ENCODE peak calls at places on chromosomes 3 and 15, in seven cellular contexts. V, S, M, R, U, C and X are unnamed samples.

GRCh38 chr15:48800811-48801460 is 9.9 kb downstream of the CEP152 start:
- DNase-seq in R (no peak), V (no peak), S (no peak), C (no peak), U (peak), M (no peak), X (peak)

GRCh38 chr3:43893721-43894120 is 203.0 kb downstream of the ABHD5 start:
- DNase-seq in M (no peak), V (no peak), U (no peak), R (no peak), C (no peak), S (no peak), X (no peak)

GRCh38 chr3:129106866-129107565 is 14.6 kb downstream of the RAB43 start:
- DNase-seq in M (no peak), V (no peak), C (no peak), R (no peak), S (no peak), U (no peak), X (no peak)

GRCh38 chr3:13021141-13021933 is 51.9 kb downstream of the IQSEC1 start:
- DNase-seq in R (peak), S (peak), C (no peak), U (no peak), V (no peak), M (no peak), X (no peak)

GRCh38 chr15:74175271-74176191 is 2.0 kb downstream of the ISLR start:
- DNase-seq in S (no peak), R (no peak), V (no peak), C (no peak), U (no peak), M (no peak), X (no peak)

GRCh38 chr3:174821477-174821876 is 37.7 kb upstream of the NAALADL2 start:
- DNase-seq in U (no peak), M (no peak), V (no peak), C (no peak), S (no peak), R (no peak), X (no peak)

GRCh38 chr3:185318136-185318535 is 44.8 kb upstream of the MAP3K13 start:
- DNase-seq in V (no peak), U (no peak), C (no peak), R (peak), M (no peak), S (no peak), X (no peak)

GRCh38 chr3:178304758-178305157 is 231.5 kb upstream of the KCNMB2 start:
- DNase-seq in C (no peak), M (peak), U (no peak), R (no peak), S (no peak), V (no peak), X (no peak)

GRCh38 chr3:197793246-197793645 is 2.2 kb downstream of the LRCH3 start:
- DNase-seq in M (peak), S (no peak), C (no peak), V (no peak), R (no peak), U (no peak), X (peak)

GRCh38 chr15:68849477-68849876 is 28.8 kb upstream of the ANP32A start:
- DNase-seq in R (no peak), S (no peak), V (no peak), C (no peak), M (no peak), U (no peak), X (no peak)

GRCh38 chr15:59002418-59002859 is 15.0 kb downstream of the RNF111 start:
- DNase-seq in M (no peak), R (no peak), V (no peak), C (no peak), S (no peak), U (no peak), X (peak)

GRCh38 chr15:73631915-73632669 is 1.1 kb downstream of the NPTN start:
- DNase-seq in R (no peak), V (no peak), C (peak), M (peak), S (no peak), U (peak), X (peak)

GRCh38 chr3:113552851-113553250 is 20.5 kb downstream of the SIDT1 start:
- DNase-seq in R (no peak), S (no peak), C (no peak), U (no peak), M (no peak), V (no peak), X (peak)

GRCh38 chr3:78390221-78390620 is 1350.3 kb downstream of the ROBO2 start:
- DNase-seq in S (no peak), V (no peak), R (no peak), C (no peak), U (no peak), M (no peak), X (no peak)

GRCh38 chr3:53109822-53110771 is 20.1 kb downstream of the RFT1 start:
- DNase-seq in R (no peak), V (no peak), M (no peak), U (peak), C (peak), S (peak), X (peak)

GRCh38 chr3:168250415-168250861 is 154.7 kb upstream of the GOLIM4 start:
- DNase-seq in U (no peak), C (peak), S (no peak), M (peak), V (no peak), R (no peak), X (peak)

GRCh38 chr15:75355369-75355768 is 8.5 kb downstream of the NEIL1 start:
- DNase-seq in S (no peak), C (no peak), M (no peak), V (no peak), U (no peak), R (no peak), X (no peak)

GRCh38 chr3:102715030-102715697 is 280.3 kb downstream of the ZPLD1 start:
- DNase-seq in C (no peak), S (no peak), R (no peak), M (no peak), V (no peak), U (no peak), X (no peak)

GRCh38 chr3:8702560-8702959 is 31.0 kb upstream of the CAV3 start:
- DNase-seq in S (no peak), R (no peak), V (no peak), C (peak), M (no peak), U (peak), X (peak)

GRCh38 chr15:68334661-68335124 is 57.1 kb downstream of the FEM1B start:
- DNase-seq in R (no peak), U (no peak), S (no peak), C (no peak), M (peak), V (no peak), X (peak)

GRCh38 chr3:111072016-111072891 is 638 bp downstream of the NECTIN3 start:
- DNase-seq in C (peak), V (no peak), S (peak), R (no peak), U (no peak), M (no peak), X (no peak)

GRCh38 chr3:176796371-176796770 is 400.9 kb downstream of the TBL1XR1 start:
- DNase-seq in V (no peak), R (no peak), S (no peak), M (no peak), U (no peak), C (no peak), X (no peak)

GRCh38 chr3:29494305-29495036 is 213.6 kb downstream of the RBMS3 start:
- DNase-seq in V (no peak), R (no peak), C (no peak), M (no peak), S (no peak), U (no peak), X (no peak)

GRCh38 chr3:169666501-169667379 is 3.2 kb upstream of the MECOM start:
- DNase-seq in U (no peak), R (no peak), M (no peak), C (peak), V (no peak), S (no peak), X (no peak)

GRCh38 chr15:97728791-97729190 is 231.7 kb upstream of the ARRDC4 start:
- DNase-seq in V (no peak), M (no peak), S (peak), C (peak), U (no peak), R (no peak), X (no peak)

GRCh38 chr3:15102256-15102655 is 3.3 kb upstream of the RBSN start:
- DNase-seq in C (no peak), U (no peak), V (no peak), S (peak), R (no peak), M (no peak), X (no peak)

GRCh38 chr15:96254168-96254567 is 76.3 kb upstream of the NR2F2 start:
- DNase-seq in U (no peak), C (peak), S (no peak), M (no peak), R (no peak), V (no peak), X (no peak)